ENCODE peak calls at places on chromosomes 1 and 21, in six cellular contexts. I is HTR-8/SVneo, P is mesendoderm, T is fibroblast of the conjunctiva, D is left cardiac atrium, C is tibial artery. X is an unnamed sample.

GRCh38 chr1:65527211-65527610 is 106.7 kb downstream of the LEPR start:
- DNase-seq in I (peak; percentile 27), P (no peak), T (no peak), D (no peak), C (no peak), X (no peak)

GRCh38 chr1:154221815-154222081 is 993 bp downstream of the UBAP2L start:
- DNase-seq in I (peak; percentile 13), P (peak; percentile 23), T (no peak), D (no peak), C (no peak), X (no peak)

GRCh38 chr1:155082301-155082940 is 3.8 kb downstream of the EFNA3 start:
- DNase-seq in I (no peak), P (no peak), T (no peak), D (no peak), C (no peak), X (no peak)

GRCh38 chr21:42281196-42281680 is 34.0 kb downstream of the TFF3 start:
- DNase-seq in I (no peak), P (no peak), T (no peak), D (no peak), C (no peak), X (no peak)

GRCh38 chr1:31416101-31416736 is 3.2 kb downstream of the SERINC2 start:
- DNase-seq in I (no peak), P (peak; percentile 52), T (no peak), D (no peak), C (no peak), X (no peak)

GRCh38 chr1:175569117-175569743 is 174.2 kb downstream of the TNR start:
- DNase-seq in I (no peak), P (peak; percentile 14), T (no peak), D (no peak), C (no peak), X (no peak)

GRCh38 chr1:71414229-71414628 is 333.4 kb upstream of the ZRANB2 start:
- DNase-seq in I (no peak), P (no peak), T (no peak), D (no peak), C (no peak), X (no peak)

GRCh38 chr1:17401841-17402240 is 29.8 kb downstream of the PADI6 start:
- DNase-seq in I (no peak), P (no peak), T (no peak), D (no peak), C (no peak), X (no peak)

GRCh38 chr1:183506561-183506960 is 34.3 kb downstream of the SMG7 start:
- DNase-seq in I (no peak), P (no peak), T (no peak), D (no peak), C (no peak), X (no peak)

GRCh38 chr1:87143413-87144135 is 185.1 kb upstream of the LMO4 start:
- DNase-seq in I (no peak), P (no peak), T (no peak), D (no peak), C (no peak), X (no peak)

GRCh38 chr1:23530089-23530749 is 814 bp downstream of the E2F2 start:
- DNase-seq in I (no peak), P (no peak), T (no peak), D (no peak), C (no peak), X (no peak)

GRCh38 chr1:85230305-85230977 is 29.0 kb downstream of the C1orf52 start:
- DNase-seq in I (no peak), P (peak; percentile 77), T (no peak), D (no peak), C (no peak), X (no peak)

GRCh38 chr1:1239247-1239623 is 7.2 kb downstream of the B3GALT6 start:
- DNase-seq in I (no peak), P (no peak), T (no peak), D (no peak), C (no peak), X (no peak)

GRCh38 chr1:24253569-24253968 is 65.6 kb upstream of the GRHL3 start:
- DNase-seq in I (no peak), P (peak; percentile 59), T (no peak), D (no peak), C (no peak), X (no peak)

GRCh38 chr1:36109041-36109679 is 15.9 kb downstream of the COL8A2 start:
- DNase-seq in I (peak; percentile 81), P (no peak), T (no peak), D (no peak), C (no peak), X (no peak)

GRCh38 chr1:198564157-198564556 is 23.7 kb upstream of the ATP6V1G3 start:
- DNase-seq in I (no peak), P (no peak), T (no peak), D (no peak), C (no peak), X (no peak)

GRCh38 chr1:235199441-235199840 is 38.4 kb upstream of the RBM34 start:
- DNase-seq in I (peak; percentile 36), P (peak; percentile 91), T (peak; percentile 20), D (no peak), C (no peak), X (no peak)

GRCh38 chr1:81144240-81144639 is 656.5 kb upstream of the ADGRL2 start:
- DNase-seq in I (no peak), P (no peak), T (no peak), D (no peak), C (no peak), X (no peak)

GRCh38 chr21:27086630-27087029 is 119.7 kb upstream of the ADAMTS5 start:
- DNase-seq in I (no peak), P (no peak), T (no peak), D (no peak), C (no peak), X (no peak)

GRCh38 chr1:2240251-2241156 is 12.4 kb downstream of the SKI start:
- DNase-seq in I (no peak), P (no peak), T (no peak), D (peak; percentile 87), C (peak; percentile 95), X (peak; percentile 89)

GRCh38 chr1:233673947-233674431 is 60.1 kb downstream of the KCNK1 start:
- DNase-seq in I (peak; percentile 5), P (peak; percentile 83), T (no peak), D (no peak), C (no peak), X (no peak)

GRCh38 chr1:212650228-212650627 is 41.7 kb downstream of the ATF3 start:
- DNase-seq in I (no peak), P (no peak), T (no peak), D (no peak), C (no peak), X (no peak)

GRCh38 chr1:154759196-154759595 is 110.9 kb downstream of the KCNN3 start:
- DNase-seq in I (no peak), P (no peak), T (no peak), D (no peak), C (no peak), X (no peak)

GRCh38 chr1:248696775-248697174 is 5.8 kb downstream of the OR14I1 start:
- DNase-seq in I (no peak), P (no peak), T (no peak), D (no peak), C (no peak), X (no peak)

GRCh38 chr1:31855038-31855845 is 39.4 kb upstream of the SPOCD1 start:
- DNase-seq in I (peak; percentile 50), P (no peak), T (peak; percentile 24), D (no peak), C (no peak), X (no peak)

GRCh38 chr1:234605983-234606730 is 3.8 kb downstream of the IRF2BP2 start:
- DNase-seq in I (no peak), P (no peak), T (no peak), D (peak; percentile 54), C (no peak), X (no peak)

X was measured in testis.